ENCODE peak calls at places on chromosomes 6 and 20, in five cellular contexts. One of them, this sample, is unnamed.

GRCh38 chr6:32096394-32097258 is 12.5 kb downstream of the TNXB start:
- ATAC-seq in heart left ventricle: peak
- ATAC-seq in upper lobe of right lung: peak
- ATAC-seq in right cardiac atrium: peak
- ATAC-seq in GM12878: no peak
- ATAC-seq in this sample: no peak

GRCh38 chr20:36493013-36493800 is 48.1 kb upstream of the MYL9 start:
- ATAC-seq in heart left ventricle: peak
- ATAC-seq in upper lobe of right lung: peak
- ATAC-seq in right cardiac atrium: peak
- ATAC-seq in GM12878: peak
- ATAC-seq in this sample: no peak

GRCh38 chr6:72931325-72931903 is 293.9 kb downstream of the KHDC1L start:
- ATAC-seq in heart left ventricle: no peak
- ATAC-seq in upper lobe of right lung: no peak
- ATAC-seq in right cardiac atrium: no peak
- ATAC-seq in GM12878: no peak
- ATAC-seq in this sample: no peak

GRCh38 chr6:155219299-155219698 is 44.5 kb upstream of the CLDN20 start:
- ATAC-seq in heart left ventricle: no peak
- ATAC-seq in upper lobe of right lung: no peak
- ATAC-seq in right cardiac atrium: no peak
- ATAC-seq in GM12878: no peak
- ATAC-seq in this sample: no peak

GRCh38 chr6:30774701-30775100 is 30.4 kb upstream of the IER3 start:
- ATAC-seq in heart left ventricle: peak
- ATAC-seq in upper lobe of right lung: peak
- ATAC-seq in right cardiac atrium: no peak
- ATAC-seq in GM12878: no peak
- ATAC-seq in this sample: no peak

GRCh38 chr20:61445138-61445537 is 193.1 kb downstream of the CDH4 start:
- ATAC-seq in heart left ventricle: no peak
- ATAC-seq in upper lobe of right lung: no peak
- ATAC-seq in right cardiac atrium: no peak
- ATAC-seq in GM12878: no peak
- ATAC-seq in this sample: no peak

GRCh38 chr6:142474446-142475289 is 172.9 kb downstream of the ADGRG6 start:
- ATAC-seq in heart left ventricle: no peak
- ATAC-seq in upper lobe of right lung: peak
- ATAC-seq in right cardiac atrium: no peak
- ATAC-seq in GM12878: peak
- ATAC-seq in this sample: no peak

GRCh38 chr20:25315418-25316210 is 67.7 kb downstream of the PYGB start:
- ATAC-seq in heart left ventricle: no peak
- ATAC-seq in upper lobe of right lung: no peak
- ATAC-seq in right cardiac atrium: no peak
- ATAC-seq in GM12878: no peak
- ATAC-seq in this sample: no peak

GRCh38 chr6:116070990-116071389 is 10.3 kb upstream of the FRK start:
- ATAC-seq in heart left ventricle: no peak
- ATAC-seq in upper lobe of right lung: no peak
- ATAC-seq in right cardiac atrium: no peak
- ATAC-seq in GM12878: no peak
- ATAC-seq in this sample: no peak

GRCh38 chr6:29589423-29590048 is 4.6 kb downstream of the OR2H2 start:
- ATAC-seq in heart left ventricle: peak
- ATAC-seq in upper lobe of right lung: peak
- ATAC-seq in right cardiac atrium: peak
- ATAC-seq in GM12878: peak
- ATAC-seq in this sample: no peak

GRCh38 chr6:71082033-71082620 is 125.3 kb upstream of the B3GAT2 start:
- ATAC-seq in heart left ventricle: peak
- ATAC-seq in upper lobe of right lung: no peak
- ATAC-seq in right cardiac atrium: no peak
- ATAC-seq in GM12878: no peak
- ATAC-seq in this sample: no peak

GRCh38 chr20:56174416-56174815 is 74.1 kb upstream of the MC3R start:
- ATAC-seq in heart left ventricle: no peak
- ATAC-seq in upper lobe of right lung: no peak
- ATAC-seq in right cardiac atrium: no peak
- ATAC-seq in GM12878: no peak
- ATAC-seq in this sample: no peak

GRCh38 chr6:43887906-43888683 is 118.1 kb downstream of the VEGFA start:
- ATAC-seq in heart left ventricle: peak
- ATAC-seq in upper lobe of right lung: no peak
- ATAC-seq in right cardiac atrium: no peak
- ATAC-seq in GM12878: no peak
- ATAC-seq in this sample: no peak

GRCh38 chr6:48826884-48827701 is 636.0 kb downstream of the MMUT start:
- ATAC-seq in heart left ventricle: peak
- ATAC-seq in upper lobe of right lung: no peak
- ATAC-seq in right cardiac atrium: peak
- ATAC-seq in GM12878: no peak
- ATAC-seq in this sample: no peak

GRCh38 chr6:170205534-170206316 is 85.2 kb downstream of the DLL1 start:
- ATAC-seq in heart left ventricle: no peak
- ATAC-seq in upper lobe of right lung: no peak
- ATAC-seq in right cardiac atrium: no peak
- ATAC-seq in GM12878: no peak
- ATAC-seq in this sample: no peak

GRCh38 chr6:137846772-137847313 is 20.2 kb upstream of the TNFAIP3 start:
- ATAC-seq in heart left ventricle: peak
- ATAC-seq in upper lobe of right lung: peak
- ATAC-seq in right cardiac atrium: peak
- ATAC-seq in GM12878: peak
- ATAC-seq in this sample: peak

GRCh38 chr20:34268851-34269668 is 27.8 kb downstream of the ASIP start:
- ATAC-seq in heart left ventricle: peak
- ATAC-seq in upper lobe of right lung: peak
- ATAC-seq in right cardiac atrium: peak
- ATAC-seq in GM12878: no peak
- ATAC-seq in this sample: peak

GRCh38 chr6:111805511-111806181 is 67.6 kb downstream of the FYN start:
- ATAC-seq in heart left ventricle: peak
- ATAC-seq in upper lobe of right lung: peak
- ATAC-seq in right cardiac atrium: no peak
- ATAC-seq in GM12878: peak
- ATAC-seq in this sample: peak

GRCh38 chr6:71510057-71510713 is 221.6 kb downstream of the OGFRL1 start:
- ATAC-seq in heart left ventricle: peak
- ATAC-seq in upper lobe of right lung: peak
- ATAC-seq in right cardiac atrium: peak
- ATAC-seq in GM12878: peak
- ATAC-seq in this sample: peak

GRCh38 chr20:37192137-37192854 is 12.9 kb upstream of the MROH8 start:
- ATAC-seq in heart left ventricle: peak
- ATAC-seq in upper lobe of right lung: peak
- ATAC-seq in right cardiac atrium: peak
- ATAC-seq in GM12878: peak
- ATAC-seq in this sample: peak

GRCh38 chr6:5785235-5785634 is 221.5 kb downstream of the NRN1 start:
- ATAC-seq in heart left ventricle: no peak
- ATAC-seq in upper lobe of right lung: no peak
- ATAC-seq in right cardiac atrium: no peak
- ATAC-seq in GM12878: no peak
- ATAC-seq in this sample: peak

GRCh38 chr20:47189060-47189459 is 167.4 kb downstream of the ZMYND8 start:
- ATAC-seq in heart left ventricle: no peak
- ATAC-seq in upper lobe of right lung: no peak
- ATAC-seq in right cardiac atrium: peak
- ATAC-seq in GM12878: no peak
- ATAC-seq in this sample: no peak

GRCh38 chr6:36695414-36695813 is 2.2 kb upstream of the RAB44 start:
- ATAC-seq in heart left ventricle: no peak
- ATAC-seq in upper lobe of right lung: no peak
- ATAC-seq in right cardiac atrium: no peak
- ATAC-seq in GM12878: no peak
- ATAC-seq in this sample: no peak

GRCh38 chr6:17225767-17226166 is 55.4 kb upstream of the RBM24 start:
- ATAC-seq in heart left ventricle: no peak
- ATAC-seq in upper lobe of right lung: no peak
- ATAC-seq in right cardiac atrium: peak
- ATAC-seq in GM12878: no peak
- ATAC-seq in this sample: no peak

GRCh38 chr6:89443658-89444057 is 10.7 kb downstream of the ANKRD6 start:
- ATAC-seq in heart left ventricle: no peak
- ATAC-seq in upper lobe of right lung: no peak
- ATAC-seq in right cardiac atrium: no peak
- ATAC-seq in GM12878: no peak
- ATAC-seq in this sample: no peak

GRCh38 chr6:138803914-138804313 is 8.0 kb downstream of the ECT2L start:
- ATAC-seq in heart left ventricle: peak
- ATAC-seq in upper lobe of right lung: no peak
- ATAC-seq in right cardiac atrium: peak
- ATAC-seq in GM12878: no peak
- ATAC-seq in this sample: no peak

GRCh38 chr6:29909995-29910394 is 32.3 kb upstream of the HLA-A start:
- ATAC-seq in heart left ventricle: no peak
- ATAC-seq in upper lobe of right lung: peak
- ATAC-seq in right cardiac atrium: no peak
- ATAC-seq in GM12878: peak
- ATAC-seq in this sample: no peak

GRCh38 chr6:79373246-79373645 is 138.8 kb upstream of the HMGN3 start:
- ATAC-seq in heart left ventricle: no peak
- ATAC-seq in upper lobe of right lung: peak
- ATAC-seq in right cardiac atrium: no peak
- ATAC-seq in GM12878: no peak
- ATAC-seq in this sample: no peak

GRCh38 chr6:37473364-37474095 is 26.2 kb downstream of the CCDC167 start:
- ATAC-seq in heart left ventricle: peak
- ATAC-seq in upper lobe of right lung: no peak
- ATAC-seq in right cardiac atrium: peak
- ATAC-seq in GM12878: no peak
- ATAC-seq in this sample: no peak

GRCh38 chr6:34865107-34865506 is 22.7 kb downstream of the TAF11 start:
- ATAC-seq in heart left ventricle: peak
- ATAC-seq in upper lobe of right lung: peak
- ATAC-seq in right cardiac atrium: peak
- ATAC-seq in GM12878: no peak
- ATAC-seq in this sample: no peak

GRCh38 chr6:51856508-51856907 is 230.9 kb downstream of the PKHD1 start:
- ATAC-seq in heart left ventricle: no peak
- ATAC-seq in upper lobe of right lung: no peak
- ATAC-seq in right cardiac atrium: no peak
- ATAC-seq in GM12878: peak
- ATAC-seq in this sample: no peak